ENCODE peak calls at places on chromosomes 7 and 10, in eight cellular contexts. J is GM19239; S is HuH-7; H is non-pigmented ciliary epithelial cell; Q is CD8-positive, alpha-beta T cell; K is NCI-H1436; O is GM03348; G is CD4-positive, alpha-beta memory T cell. D is an unnamed sample.

GRCh38 chr7:158395780-158396214 is 191.8 kb downstream of the PTPRN2 start:
- DNase-seq in J (no peak), O (no peak), H (no peak), Q (no peak), S (no peak), G (no peak), K (no peak), D (no peak)

GRCh38 chr7:16660702-16661464 is 14.9 kb downstream of the BZW2 start:
- DNase-seq in G (no peak), H (no peak), J (no peak), S (no peak), Q (no peak), O (no peak), K (no peak), D (no peak)

GRCh38 chr7:111763221-111763791 is 201.0 kb upstream of the IMMP2L start:
- DNase-seq in O (peak; percentile 76), Q (no peak), G (no peak), H (no peak), K (peak; percentile 17), S (peak; percentile 43), J (peak; percentile 2), D (no peak)

GRCh38 chr10:126110434-126110833 is 214.1 kb downstream of the FANK1 start:
- DNase-seq in K (no peak), O (peak; percentile 54), H (no peak), J (no peak), Q (no peak), S (no peak), G (no peak), D (no peak)

GRCh38 chr7:80838643-80839042 is 80.2 kb downstream of the SEMA3C start:
- DNase-seq in K (no peak), H (no peak), Q (no peak), G (no peak), S (no peak), J (no peak), O (no peak), D (no peak)

GRCh38 chr7:155166108-155166507 is 96.0 kb downstream of the HTR5A start:
- DNase-seq in S (no peak), J (no peak), H (no peak), K (no peak), O (no peak), Q (no peak), G (no peak), D (no peak)

GRCh38 chr10:18229839-18230238 is 89.6 kb downstream of the CACNB2 start:
- DNase-seq in H (no peak), Q (no peak), O (peak; percentile 57), J (no peak), G (no peak), K (no peak), S (no peak), D (no peak)

GRCh38 chr10:91163269-91163708 is 57.2 kb upstream of the PCGF5 start:
- DNase-seq in K (peak; percentile 61), S (peak; percentile 25), Q (peak; percentile 70), H (no peak), O (peak; percentile 75), G (peak; percentile 94), J (peak; percentile 66), D (peak; percentile 75)

GRCh38 chr7:117777335-117778150 is 95.7 kb downstream of the CTTNBP2 start:
- DNase-seq in H (no peak), S (no peak), O (no peak), Q (no peak), J (no peak), K (no peak), G (no peak), D (no peak)

GRCh38 chr10:122391875-122392274 is 17.4 kb downstream of the PLEKHA1 start:
- DNase-seq in S (no peak), G (no peak), J (no peak), Q (no peak), K (no peak), O (no peak), H (no peak), D (no peak)

GRCh38 chr10:74079914-74080590 is 70.6 kb downstream of the AP3M1 start:
- DNase-seq in K (no peak), G (no peak), Q (no peak), O (no peak), J (no peak), H (no peak), S (no peak), D (peak; percentile 52)

GRCh38 chr10:22444219-22444788 is 99.0 kb downstream of the SPAG6 start:
- DNase-seq in S (no peak), H (no peak), O (no peak), G (no peak), J (no peak), Q (no peak), K (no peak), D (no peak)

GRCh38 chr10:97669561-97669960 is 17.5 kb downstream of the AVPI1 start:
- DNase-seq in H (no peak), G (no peak), O (no peak), S (no peak), J (no peak), Q (no peak), K (no peak), D (no peak)

GRCh38 chr10:113626809-113627370 is 37.0 kb downstream of the NRAP start:
- DNase-seq in G (no peak), J (no peak), O (no peak), H (no peak), Q (no peak), S (no peak), K (no peak), D (no peak)